ENCODE peak calls at places on chromosomes 1 and 21, in nine cellular contexts. One of them, this sample, is unnamed.

GRCh38 chr21:45421071-45421845 is 16.3 kb downstream of the COL18A1 start:
- DNase-seq in body of pancreas: peak; percentile 79
- DNase-seq in A549: peak; percentile 33
- DNase-seq in lower leg skin: no peak
- DNase-seq in K562: no peak
- DNase-seq in sigmoid colon: peak; percentile 68
- DNase-seq in endothelial cell of umbilical vein: no peak
- DNase-seq in tibial nerve: no peak
- DNase-seq in uterus: no peak
- DNase-seq in this sample: no peak

GRCh38 chr1:4018721-4019521 is 118.8 kb upstream of the C1orf174 start:
- DNase-seq in lower leg skin: no peak
- DNase-seq in K562: no peak
- DNase-seq in endothelial cell of umbilical vein: no peak
- DNase-seq in A549: no peak
- DNase-seq in uterus: no peak
- DNase-seq in body of pancreas: no peak
- DNase-seq in tibial nerve: no peak
- DNase-seq in sigmoid colon: no peak
- DNase-seq in this sample: no peak

GRCh38 chr21:21715286-21715969 is 717.2 kb downstream of the NCAM2 start:
- DNase-seq in tibial nerve: no peak
- DNase-seq in K562: no peak
- DNase-seq in endothelial cell of umbilical vein: no peak
- DNase-seq in sigmoid colon: no peak
- DNase-seq in uterus: no peak
- DNase-seq in lower leg skin: no peak
- DNase-seq in A549: no peak
- DNase-seq in body of pancreas: no peak
- DNase-seq in this sample: peak; percentile 6

GRCh38 chr1:7536891-7537591 is 234.1 kb upstream of the VAMP3 start:
- DNase-seq in lower leg skin: no peak
- DNase-seq in tibial nerve: no peak
- DNase-seq in sigmoid colon: no peak
- DNase-seq in body of pancreas: no peak
- DNase-seq in A549: no peak
- DNase-seq in uterus: no peak
- DNase-seq in endothelial cell of umbilical vein: no peak
- DNase-seq in K562: no peak
- DNase-seq in this sample: no peak

GRCh38 chr1:26697441-26697977 is 1.7 kb downstream of the ARID1A start:
- DNase-seq in endothelial cell of umbilical vein: no peak
- DNase-seq in sigmoid colon: no peak
- DNase-seq in uterus: no peak
- DNase-seq in tibial nerve: no peak
- DNase-seq in body of pancreas: peak; percentile 15
- DNase-seq in K562: no peak
- DNase-seq in A549: no peak
- DNase-seq in lower leg skin: no peak
- DNase-seq in this sample: no peak

GRCh38 chr1:17948594-17948993 is 159.0 kb upstream of the IGSF21 start:
- DNase-seq in endothelial cell of umbilical vein: no peak
- DNase-seq in uterus: no peak
- DNase-seq in A549: no peak
- DNase-seq in lower leg skin: no peak
- DNase-seq in body of pancreas: no peak
- DNase-seq in tibial nerve: no peak
- DNase-seq in K562: no peak
- DNase-seq in sigmoid colon: no peak
- DNase-seq in this sample: no peak

GRCh38 chr1:180881806-180882509 is 30.7 kb upstream of the KIAA1614 start:
- DNase-seq in body of pancreas: no peak
- DNase-seq in uterus: no peak
- DNase-seq in endothelial cell of umbilical vein: peak; percentile 53
- DNase-seq in sigmoid colon: no peak
- DNase-seq in lower leg skin: no peak
- DNase-seq in A549: peak; percentile 51
- DNase-seq in K562: peak; percentile 63
- DNase-seq in tibial nerve: no peak
- DNase-seq in this sample: no peak

GRCh38 chr1:198175418-198176170 is 18.8 kb downstream of the NEK7 start:
- DNase-seq in A549: no peak
- DNase-seq in uterus: no peak
- DNase-seq in sigmoid colon: no peak
- DNase-seq in K562: no peak
- DNase-seq in body of pancreas: no peak
- DNase-seq in tibial nerve: no peak
- DNase-seq in endothelial cell of umbilical vein: no peak
- DNase-seq in lower leg skin: no peak
- DNase-seq in this sample: no peak

GRCh38 chr1:29707796-29708195 is 471.5 kb downstream of the PTPRU start:
- DNase-seq in A549: no peak
- DNase-seq in body of pancreas: no peak
- DNase-seq in tibial nerve: no peak
- DNase-seq in sigmoid colon: no peak
- DNase-seq in lower leg skin: no peak
- DNase-seq in K562: no peak
- DNase-seq in endothelial cell of umbilical vein: no peak
- DNase-seq in uterus: no peak
- DNase-seq in this sample: no peak

GRCh38 chr1:74733616-74734484 is 898 bp downstream of the TYW3 start:
- DNase-seq in lower leg skin: no peak
- DNase-seq in endothelial cell of umbilical vein: peak; percentile 88
- DNase-seq in K562: peak; percentile 53
- DNase-seq in uterus: no peak
- DNase-seq in body of pancreas: peak; percentile 22
- DNase-seq in A549: peak; percentile 73
- DNase-seq in tibial nerve: no peak
- DNase-seq in sigmoid colon: no peak
- DNase-seq in this sample: peak; percentile 16

GRCh38 chr1:187956975-187957374 is 1128.2 kb downstream of the PLA2G4A start:
- DNase-seq in endothelial cell of umbilical vein: no peak
- DNase-seq in lower leg skin: no peak
- DNase-seq in body of pancreas: no peak
- DNase-seq in uterus: no peak
- DNase-seq in sigmoid colon: no peak
- DNase-seq in K562: no peak
- DNase-seq in A549: peak; percentile 4
- DNase-seq in tibial nerve: no peak
- DNase-seq in this sample: no peak

GRCh38 chr21:31064803-31065202 is 26.5 kb upstream of the KRTAP19-8 start:
- DNase-seq in lower leg skin: no peak
- DNase-seq in body of pancreas: no peak
- DNase-seq in K562: no peak
- DNase-seq in uterus: no peak
- DNase-seq in sigmoid colon: no peak
- DNase-seq in endothelial cell of umbilical vein: no peak
- DNase-seq in A549: no peak
- DNase-seq in tibial nerve: no peak
- DNase-seq in this sample: no peak

GRCh38 chr1:47843059-47843458 is 154.1 kb downstream of the TRABD2B start:
- DNase-seq in body of pancreas: no peak
- DNase-seq in uterus: no peak
- DNase-seq in K562: no peak
- DNase-seq in lower leg skin: no peak
- DNase-seq in tibial nerve: no peak
- DNase-seq in sigmoid colon: no peak
- DNase-seq in endothelial cell of umbilical vein: no peak
- DNase-seq in A549: no peak
- DNase-seq in this sample: no peak

DNA sequence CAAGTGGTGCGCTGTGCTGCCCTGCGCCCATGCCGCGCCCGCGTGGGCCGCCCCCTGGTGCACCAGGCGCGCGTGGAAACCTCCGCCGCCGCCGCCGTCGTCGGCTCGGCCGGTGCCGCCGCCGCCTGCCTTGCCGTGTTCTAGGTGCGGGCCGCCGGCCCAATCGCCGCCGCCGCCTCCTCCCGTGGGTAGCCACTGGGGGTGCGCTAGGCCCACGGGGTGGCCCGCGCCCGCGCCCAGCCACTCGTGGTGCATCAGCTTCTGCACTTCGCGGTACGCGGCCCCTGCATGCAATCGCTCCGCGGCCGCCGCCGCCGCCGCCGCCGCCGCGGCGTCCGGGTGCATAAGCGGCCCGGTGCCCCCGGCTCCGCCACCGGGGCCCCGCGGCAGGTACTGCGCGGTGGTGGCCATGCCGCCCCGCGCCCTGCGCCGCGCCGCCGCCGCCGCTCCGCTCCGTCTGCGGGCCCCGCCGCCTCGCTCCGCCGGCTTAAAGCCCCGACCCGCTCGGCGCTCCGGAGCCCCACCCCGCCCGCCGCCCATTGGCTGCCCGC is at the start of gene POU3F1:
- DNase-seq in lower leg skin: no peak
- DNase-seq in tibial nerve: no peak
- DNase-seq in body of pancreas: no peak
- DNase-seq in K562: peak; percentile 70
- DNase-seq in uterus: peak; percentile 27
- DNase-seq in A549: no peak
- DNase-seq in sigmoid colon: no peak
- DNase-seq in endothelial cell of umbilical vein: no peak
- DNase-seq in this sample: no peak
- TF ChIP-seq POLR2A in lower leg skin: no peak
- TF ChIP-seq POLR2A in tibial nerve: peak; percentile 26
- TF ChIP-seq POLR2A in body of pancreas: no peak
- TF ChIP-seq POLR2A in K562: no peak
- TF ChIP-seq POLR2A in uterus: no peak
- TF ChIP-seq POLR2A in A549: no peak
- TF ChIP-seq POLR2A in sigmoid colon: no peak
- TF ChIP-seq POLR2A in endothelial cell of umbilical vein: no peak
- TF ChIP-seq POLR2A in this sample: peak; percentile 14

GRCh38 chr1:19347538-19348177 is 35.5 kb downstream of the SLC66A1 start:
- DNase-seq in endothelial cell of umbilical vein: no peak
- DNase-seq in K562: no peak
- DNase-seq in lower leg skin: no peak
- DNase-seq in tibial nerve: no peak
- DNase-seq in uterus: no peak
- DNase-seq in A549: no peak
- DNase-seq in sigmoid colon: no peak
- DNase-seq in body of pancreas: no peak
- DNase-seq in this sample: no peak

GRCh38 chr1:19343617-19344350 is 31.7 kb downstream of the SLC66A1 start:
- DNase-seq in A549: no peak
- DNase-seq in sigmoid colon: no peak
- DNase-seq in body of pancreas: no peak
- DNase-seq in uterus: no peak
- DNase-seq in endothelial cell of umbilical vein: no peak
- DNase-seq in tibial nerve: no peak
- DNase-seq in lower leg skin: no peak
- DNase-seq in K562: no peak
- DNase-seq in this sample: no peak

GRCh38 chr1:19344372-19344810 is 32.3 kb downstream of the SLC66A1 start:
- DNase-seq in sigmoid colon: peak; percentile 84
- DNase-seq in lower leg skin: no peak
- DNase-seq in tibial nerve: peak; percentile 65
- DNase-seq in K562: peak; percentile 79
- DNase-seq in A549: peak; percentile 44
- DNase-seq in endothelial cell of umbilical vein: peak; percentile 43
- DNase-seq in body of pancreas: peak; percentile 60
- DNase-seq in uterus: peak; percentile 70
- DNase-seq in this sample: peak; percentile 40

GRCh38 chr1:19344831-19345230 is 32.7 kb downstream of the SLC66A1 start:
- DNase-seq in lower leg skin: no peak
- DNase-seq in A549: no peak
- DNase-seq in sigmoid colon: no peak
- DNase-seq in tibial nerve: no peak
- DNase-seq in endothelial cell of umbilical vein: no peak
- DNase-seq in uterus: no peak
- DNase-seq in body of pancreas: no peak
- DNase-seq in K562: no peak
- DNase-seq in this sample: no peak

DNA sequence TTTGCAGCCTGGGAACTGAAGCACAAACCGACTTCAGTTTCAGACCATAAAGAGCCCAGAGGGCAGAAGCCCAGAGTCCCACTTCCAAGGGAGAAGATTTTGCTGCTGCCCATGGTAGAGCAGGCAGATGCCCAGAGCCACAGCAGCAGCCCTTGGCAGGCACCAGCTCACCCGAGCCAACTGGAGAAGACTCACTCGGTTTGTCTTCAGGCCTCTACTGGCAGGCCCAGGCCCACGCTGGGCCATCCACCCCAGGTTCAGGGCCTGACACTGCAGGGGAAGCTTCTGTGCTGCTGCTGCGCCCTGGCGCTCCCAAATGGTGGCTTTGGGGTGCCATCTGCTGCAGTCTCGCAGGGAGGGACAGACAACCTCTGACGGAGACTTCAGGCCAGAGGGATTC is 33.3 kb downstream of the SLC66A1 start:
- DNase-seq in tibial nerve: no peak
- DNase-seq in body of pancreas: no peak
- DNase-seq in uterus: no peak
- DNase-seq in K562: no peak
- DNase-seq in endothelial cell of umbilical vein: no peak
- DNase-seq in sigmoid colon: no peak
- DNase-seq in lower leg skin: no peak
- DNase-seq in A549: no peak
- DNase-seq in this sample: no peak
- TF ChIP-seq POLR2A in tibial nerve: no peak
- TF ChIP-seq POLR2A in body of pancreas: no peak
- TF ChIP-seq POLR2A in uterus: no peak
- TF ChIP-seq POLR2A in K562: no peak
- TF ChIP-seq POLR2A in endothelial cell of umbilical vein: no peak
- TF ChIP-seq POLR2A in sigmoid colon: no peak
- TF ChIP-seq POLR2A in lower leg skin: no peak
- TF ChIP-seq POLR2A in A549: no peak
- TF ChIP-seq POLR2A in this sample: no peak

DNA sequence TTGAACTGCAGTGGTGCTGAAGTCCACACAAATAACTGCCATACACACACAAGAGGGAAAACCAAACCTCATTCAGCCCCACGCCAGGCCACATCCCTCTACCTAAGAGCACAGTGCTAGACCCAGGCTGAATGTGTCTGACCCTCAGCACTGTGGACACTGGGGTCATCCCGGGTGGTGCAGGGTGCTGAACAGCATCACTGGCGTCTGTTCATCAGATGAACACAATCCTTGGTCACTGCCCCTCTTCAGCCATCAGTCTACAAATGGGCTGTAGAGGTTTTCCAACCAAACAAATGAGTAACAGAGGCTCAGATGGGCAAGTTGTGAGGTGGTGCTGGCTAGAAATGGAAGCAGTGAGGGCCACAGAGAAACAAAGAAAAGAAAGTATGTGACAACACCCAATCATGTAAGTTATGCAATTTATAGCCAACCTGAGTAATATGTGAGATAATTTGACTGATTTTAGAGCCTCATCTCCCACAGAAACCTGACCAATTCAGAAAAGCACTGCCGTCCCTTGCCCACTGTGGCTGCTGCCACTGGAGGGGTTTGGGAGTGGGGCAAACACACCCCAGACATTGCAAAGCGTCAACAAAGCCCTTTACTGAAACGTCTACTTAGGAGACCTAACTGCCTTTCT is 27.9 kb downstream of the GNB1 start:
- DNase-seq in lower leg skin: no peak
- DNase-seq in body of pancreas: no peak
- DNase-seq in uterus: no peak
- DNase-seq in K562: no peak
- DNase-seq in A549: no peak
- DNase-seq in tibial nerve: no peak
- DNase-seq in endothelial cell of umbilical vein: no peak
- DNase-seq in sigmoid colon: no peak
- DNase-seq in this sample: no peak
- TF ChIP-seq POLR2A in lower leg skin: no peak
- TF ChIP-seq POLR2A in body of pancreas: no peak
- TF ChIP-seq POLR2A in uterus: no peak
- TF ChIP-seq POLR2A in K562: no peak
- TF ChIP-seq POLR2A in A549: no peak
- TF ChIP-seq POLR2A in tibial nerve: no peak
- TF ChIP-seq POLR2A in endothelial cell of umbilical vein: no peak
- TF ChIP-seq POLR2A in sigmoid colon: no peak
- TF ChIP-seq POLR2A in this sample: no peak

GRCh38 chr1:151006331-151007052 is at the start of gene MINDY1:
- DNase-seq in body of pancreas: peak; percentile 83
- DNase-seq in endothelial cell of umbilical vein: peak; percentile 88
- DNase-seq in lower leg skin: peak; percentile 78
- DNase-seq in A549: peak; percentile 85
- DNase-seq in sigmoid colon: peak; percentile 90
- DNase-seq in uterus: peak; percentile 68
- DNase-seq in K562: peak; percentile 67
- DNase-seq in tibial nerve: peak; percentile 54
- DNase-seq in this sample: peak; percentile 86
- TF ChIP-seq POLR2A in body of pancreas: peak; percentile 91
- TF ChIP-seq POLR2A in endothelial cell of umbilical vein: no peak
- TF ChIP-seq POLR2A in lower leg skin: no peak
- TF ChIP-seq POLR2A in A549: no peak
- TF ChIP-seq POLR2A in sigmoid colon: peak; percentile 69
- TF ChIP-seq POLR2A in uterus: peak; percentile 72
- TF ChIP-seq POLR2A in K562: peak; percentile 61
- TF ChIP-seq POLR2A in tibial nerve: peak; percentile 48
- TF ChIP-seq POLR2A in this sample: no peak

This sample was measured in H54.